ENCODE peak calls at places on chromosome 12, in four cellular contexts. P is activated CD4-positive, alpha-beta T cell treated with anti-CD3 and anti-CD28 coated beads for 24 hours; V is HTR-8/SVneo; I is Calu3. C is an unnamed sample.

GRCh38 chr12:93778306-93778705 is 101.1 kb downstream of the CRADD start:
- DNase-seq in P (no peak), V (peak; percentile 24), I (no peak), C (peak; percentile 49)

GRCh38 chr12:63753743-63754142 is 26.0 kb upstream of the RXYLT1 start:
- DNase-seq in V (no peak), P (no peak), I (no peak), C (no peak)

GRCh38 chr12:132157733-132158409 is 13.6 kb downstream of the NOC4L start:
- DNase-seq in P (no peak), I (no peak), V (no peak), C (no peak)

GRCh38 chr12:96141216-96141944 is 52.8 kb upstream of the ELK3 start:
- DNase-seq in I (no peak), V (no peak), P (no peak), C (peak; percentile 22)

GRCh38 chr12:53958128-53958527 is 3.4 kb downstream of the HOXC12 start:
- DNase-seq in I (no peak), P (no peak), V (no peak), C (no peak)

GRCh38 chr12:54154708-54155316 is 34.0 kb downstream of the SMUG1 start:
- DNase-seq in V (no peak), P (no peak), I (no peak), C (no peak)

GRCh38 chr12:22709292-22709691 is 84.3 kb downstream of the ETNK1 start:
- DNase-seq in I (no peak), V (peak; percentile 71), P (no peak), C (peak; percentile 36)

GRCh38 chr12:89309452-89309802 is 42.9 kb downstream of the DUSP6 start:
- DNase-seq in I (no peak), P (no peak), V (no peak), C (peak; percentile 6)

GRCh38 chr12:2643736-2644135 is 151.0 kb upstream of the FKBP4 start:
- DNase-seq in P (no peak), V (no peak), I (no peak), C (no peak)

GRCh38 chr12:88946377-88946997 is 366.2 kb upstream of the KITLG start:
- DNase-seq in P (no peak), V (no peak), I (no peak), C (peak; percentile 7)

GRCh38 chr12:25764892-25765291 is 193.6 kb upstream of the RASSF8 start:
- DNase-seq in I (no peak), V (no peak), P (no peak), C (no peak)

GRCh38 chr12:26938660-26939185 is 453 bp downstream of the FGFR1OP2 start:
- DNase-seq in I (no peak), P (no peak), V (no peak), C (peak; percentile 27)

GRCh38 chr12:125055591-125055990 is 9.6 kb upstream of the AACS start:
- DNase-seq in V (no peak), P (no peak), I (no peak), C (no peak)

GRCh38 chr12:84857809-84858208 is 54.8 kb downstream of the SLC6A15 start:
- DNase-seq in P (no peak), I (no peak), V (no peak), C (no peak)

GRCh38 chr12:78305808-78306207 is 475.1 kb downstream of the NAV3 start:
- DNase-seq in I (no peak), V (no peak), P (no peak), C (no peak)

GRCh38 chr12:114694436-114695304 is 10.7 kb upstream of the TBX3 start:
- DNase-seq in V (no peak), I (no peak), P (no peak), C (no peak)

GRCh38 chr12:53966070-53966384 is 6.9 kb upstream of the HOXC11 start:
- DNase-seq in P (no peak), I (no peak), V (no peak), C (no peak)